ENCODE peak calls at places on chromosomes 1 and 21, in five cellular contexts. C, O, H, L and S are unnamed samples.

GRCh38 chr1:242586355-242586670 is 61.8 kb upstream of the PLD5 start:
- DNase-seq in C (no peak), O (no peak), H (no peak), L (no peak), S (no peak)

GRCh38 chr1:113380075-113380474 is 10.2 kb upstream of the MAGI3 start:
- DNase-seq in C (no peak), O (no peak), H (no peak), L (no peak), S (no peak)

GRCh38 chr1:25009675-25010262 is 79.7 kb upstream of the RUNX3 start:
- DNase-seq in C (no peak), O (no peak), H (no peak), L (no peak), S (no peak)

GRCh38 chr1:12741946-12742345 is 4.1 kb upstream of the CFAP107 start:
- DNase-seq in C (no peak), O (no peak), H (no peak), L (no peak), S (no peak)

GRCh38 chr1:177200290-177200689 is 29.5 kb downstream of the BRINP2 start:
- DNase-seq in C (no peak), O (no peak), H (no peak), L (no peak), S (no peak)

GRCh38 chr1:57770772-57771171 is 346.9 kb upstream of the DAB1 start:
- DNase-seq in C (no peak), O (no peak), H (no peak), L (no peak), S (no peak)

GRCh38 chr1:79110749-79111148 is 104.2 kb upstream of the ADGRL4 start:
- DNase-seq in C (no peak), O (no peak), H (no peak), L (no peak), S (no peak)

GRCh38 chr1:13662498-13662897 is 37.5 kb upstream of the PRDM2 start:
- DNase-seq in C (no peak), O (peak; percentile 63), H (no peak), L (no peak), S (peak; percentile 65)

GRCh38 chr1:56156937-56157336 is 422.4 kb downstream of the PLPP3 start:
- DNase-seq in C (no peak), O (no peak), H (no peak), L (no peak), S (no peak)

GRCh38 chr1:54850737-54851136 is 36.3 kb downstream of the DHCR24 start:
- DNase-seq in C (no peak), O (no peak), H (no peak), L (no peak), S (no peak)

GRCh38 chr1:59150537-59151386 is 146.1 kb upstream of the FGGY start:
- DNase-seq in C (peak; percentile 41), O (peak; percentile 92), H (peak; percentile 87), L (peak; percentile 84), S (peak; percentile 93)

GRCh38 chr1:88029899-88030298 is 654.2 kb upstream of the PKN2 start:
- DNase-seq in C (no peak), O (no peak), H (no peak), L (no peak), S (no peak)

GRCh38 chr1:113399063-113399583 is 8.8 kb downstream of the MAGI3 start:
- DNase-seq in C (no peak), O (no peak), H (no peak), L (no peak), S (no peak)

GRCh38 chr1:161733526-161733925 is 12.2 kb downstream of the FCRLB start:
- DNase-seq in C (no peak), O (no peak), H (no peak), L (no peak), S (no peak)

GRCh38 chr1:87863317-87863716 is 534.6 kb downstream of the LMO4 start:
- DNase-seq in C (no peak), O (no peak), H (no peak), L (no peak), S (no peak)

GRCh38 chr1:177164380-177165068 is at the start of gene ASTN1:
- DNase-seq in C (no peak), O (no peak), H (no peak), L (peak; percentile 25), S (no peak)

GRCh38 chr1:158864595-158864994 is 33.4 kb downstream of the MNDA start:
- DNase-seq in C (no peak), O (no peak), H (no peak), L (no peak), S (no peak)

GRCh38 chr1:48530727-48531351 is 58.8 kb upstream of the SPATA6 start:
- DNase-seq in C (peak; percentile 69), O (no peak), H (no peak), L (peak; percentile 53), S (no peak)

GRCh38 chr1:17084787-17085186 is 31.0 kb upstream of the SDHB start:
- DNase-seq in C (no peak), O (no peak), H (no peak), L (no peak), S (no peak)

GRCh38 chr1:35439626-35440025 is 117.6 kb downstream of the KIAA0319L start:
- DNase-seq in C (no peak), O (no peak), H (no peak), L (no peak), S (no peak)

GRCh38 chr1:45300669-45300997 is 26.1 kb upstream of the HPDL start:
- DNase-seq in C (no peak), O (no peak), H (no peak), L (no peak), S (no peak)

GRCh38 chr1:185987611-185988441 is 253.6 kb downstream of the HMCN1 start:
- DNase-seq in C (no peak), O (no peak), H (no peak), L (no peak), S (no peak)

GRCh38 chr1:55402117-55402516 is 187.0 kb upstream of the USP24 start:
- DNase-seq in C (no peak), O (no peak), H (no peak), L (no peak), S (no peak)

GRCh38 chr1:213330281-213330680 is 279.2 kb downstream of the RPS6KC1 start:
- DNase-seq in C (no peak), O (no peak), H (no peak), L (no peak), S (no peak)

GRCh38 chr1:35707253-35708178 is 11.2 kb downstream of the C1orf216 start:
- DNase-seq in C (peak; percentile 29), O (no peak), H (peak; percentile 17), L (no peak), S (no peak)

GRCh38 chr1:164683235-164683634 is 124.3 kb downstream of the PBX1 start:
- DNase-seq in C (no peak), O (no peak), H (no peak), L (no peak), S (no peak)

DNA sequence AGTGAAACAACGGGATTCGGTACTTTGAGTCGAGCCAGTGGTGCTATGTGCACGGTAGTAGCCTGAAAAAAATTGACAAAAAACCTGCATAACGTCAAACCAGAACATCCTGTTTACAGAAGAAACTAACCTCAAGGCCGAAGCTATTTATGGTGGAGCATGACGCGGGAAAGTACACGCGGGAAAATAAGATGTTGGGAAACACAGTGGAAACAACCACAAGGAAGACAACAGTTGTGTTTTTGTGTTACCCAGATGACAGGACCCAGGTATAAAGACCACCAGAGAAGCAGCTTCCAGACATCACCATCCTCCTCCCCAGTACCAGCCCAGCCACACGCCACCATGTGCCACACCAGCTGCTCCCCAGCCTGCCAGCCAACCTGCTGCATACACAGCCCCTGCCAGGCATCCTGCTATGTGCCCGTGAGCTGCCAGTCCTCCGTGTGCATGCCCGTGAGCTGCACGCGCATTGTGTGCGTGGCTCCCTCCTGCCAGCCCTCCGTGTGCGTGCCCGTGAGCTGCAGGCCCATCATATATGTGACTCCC is at the start of gene KRTAP12-3:
- DNase-seq in C (no peak), O (no peak), H (no peak), L (no peak), S (no peak)
- H3K4me1 ChIP-seq in C (no peaks in the 10 kb centered on the region), O (no peaks in the 10 kb centered on the region), H (no peaks in the 10 kb centered on the region), L (no peaks in the 10 kb centered on the region), S (no peaks in the 10 kb centered on the region)

GRCh38 chr21:43352568-43353281 is 74.2 kb downstream of the SIK1 start:
- DNase-seq in C (no peak), O (no peak), H (no peak), L (no peak), S (no peak)
- H3K27ac ChIP-seq in C (no peak overlapping the region), O (no peak overlapping the region), H (no peak overlapping the region), L (no peak overlapping the region), S (no peak overlapping the region)

GRCh38 chr1:61204528-61204927 is 122.2 kb downstream of the NFIA start:
- DNase-seq in C (no peak), O (no peak), H (no peak), L (no peak), S (no peak)
- H3K4me1 ChIP-seq in C (peaks cover 28% of the 10 kb centered on the region), O (no peaks in the 10 kb centered on the region), H (peaks cover 7% of the 10 kb centered on the region), L (peaks cover 4% of the 10 kb centered on the region), S (peaks cover 42% of the 10 kb centered on the region)

DNA sequence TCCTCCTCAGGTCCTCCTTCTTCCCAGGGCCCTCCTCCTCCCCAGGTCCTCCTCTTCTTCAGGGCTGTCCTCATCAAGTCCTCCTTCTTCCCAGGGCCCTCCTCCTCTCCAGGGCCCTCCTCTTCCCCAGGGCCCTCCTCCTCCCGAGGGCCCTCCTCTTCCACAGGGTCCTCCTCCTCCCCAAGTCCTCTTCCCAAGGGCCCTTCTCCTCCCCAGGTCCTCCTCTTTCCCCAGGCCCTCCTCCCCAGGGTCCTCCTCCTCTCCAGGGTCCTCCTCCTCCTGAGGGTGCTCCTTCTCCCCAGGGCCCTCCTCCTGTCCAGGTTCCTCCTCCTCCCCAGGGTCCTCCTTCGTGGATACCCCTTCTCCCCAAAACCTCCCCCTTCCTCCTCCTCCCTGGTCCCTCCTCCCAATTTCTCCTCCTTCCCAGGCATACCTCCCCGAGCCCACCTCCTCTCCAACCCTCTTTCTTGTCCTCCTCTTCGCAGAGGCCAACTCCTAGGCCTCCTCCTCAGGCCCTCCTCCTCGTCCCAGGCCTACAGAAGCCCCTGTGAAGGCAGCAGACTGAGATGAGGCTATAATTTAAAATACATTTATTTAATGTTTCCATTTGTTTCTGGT is 29.5 kb downstream of the WNT9A start:
- DNase-seq in C (no peak), O (no peak), H (no peak), L (no peak), S (no peak)
- H3K27ac ChIP-seq in C (no peak overlapping the region), O (no peak overlapping the region), H (no peak overlapping the region), L (no peak overlapping the region), S (no peak overlapping the region)

DNA sequence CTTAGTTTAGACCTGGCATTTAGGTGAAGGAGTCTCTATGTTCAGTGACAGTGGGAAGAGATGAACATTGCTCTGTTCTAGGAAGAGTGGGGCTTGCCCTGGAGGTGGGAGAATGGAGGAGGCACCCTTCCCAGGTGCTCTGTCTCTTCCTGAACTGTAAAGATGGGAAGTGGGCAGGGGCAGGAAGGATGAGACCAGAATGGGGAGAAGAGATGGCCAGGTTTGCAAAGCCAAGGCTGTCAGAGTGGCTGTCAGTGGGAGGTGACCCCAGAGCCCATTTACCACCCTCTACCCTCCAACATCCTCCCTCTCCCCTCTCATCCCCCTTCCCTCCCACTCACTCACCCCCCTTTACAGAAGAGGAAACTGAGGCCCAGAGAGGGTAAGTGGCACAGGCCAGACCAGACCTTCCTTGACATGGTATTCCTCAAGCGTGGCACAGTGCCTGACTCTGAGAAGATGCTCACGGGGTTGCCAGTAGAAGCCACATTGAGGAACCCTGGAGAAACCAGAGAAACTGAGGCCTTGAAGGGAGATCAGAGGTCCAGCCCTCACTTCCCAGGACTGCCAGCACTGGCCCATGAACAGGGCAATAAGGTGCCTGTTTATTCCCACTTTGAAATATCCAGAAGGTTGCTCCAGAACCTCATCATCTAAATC is 1.4 kb upstream of the IGSF8 start:
- DNase-seq in C (no peak), O (no peak), H (no peak), L (no peak), S (no peak)
- H3K4me1 ChIP-seq in C (peaks cover 86% of the 10 kb centered on the region), O (no peaks in the 10 kb centered on the region), H (peaks cover 10% of the 10 kb centered on the region), L (peaks cover 10% of the 10 kb centered on the region), S (peaks cover 47% of the 10 kb centered on the region)